ENCODE peak calls at places on chromosomes 2 and 18, in six cellular contexts. Z is GM12865; S is effector memory CD4-positive, alpha-beta T cell; T is AG04450; W is thoracic aorta; Q is naive thymus-derived CD4-positive, alpha-beta T cell. R is an unnamed sample.

GRCh38 chr2:163011035-163011434 is 172.5 kb upstream of the KCNH7 start:
- DNase-seq in S (no peak), W (no peak), Q (no peak), T (no peak), Z (no peak), R (no peak)

GRCh38 chr2:96537066-96537733 is 648 bp downstream of the ARID5A start:
- DNase-seq in W (no peak), T (no peak), Z (peak), Q (peak), S (peak), R (peak)

GRCh38 chr2:145352499-145352898 is 832.6 kb upstream of the ZEB2 start:
- DNase-seq in W (no peak), T (no peak), S (no peak), Q (no peak), Z (no peak), R (no peak)

GRCh38 chr18:74397572-74397971 is 59.5 kb downstream of the DIPK1C start:
- DNase-seq in S (no peak), W (no peak), T (no peak), Q (no peak), Z (no peak), R (no peak)

GRCh38 chr2:39837856-39838453 is 58.9 kb upstream of the THUMPD2 start:
- DNase-seq in W (no peak), T (peak), S (no peak), Q (no peak), Z (peak), R (peak)

GRCh38 chr2:223260681-223261080 is 208.7 kb downstream of the KCNE4 start:
- DNase-seq in W (no peak), Z (no peak), S (no peak), Q (no peak), T (no peak), R (no peak)

GRCh38 chr2:218180728-218181127 is 14.0 kb upstream of the CXCR1 start:
- DNase-seq in Q (no peak), W (no peak), Z (no peak), T (no peak), S (no peak), R (no peak)

GRCh38 chr2:11320698-11321492 is 23.5 kb downstream of the ROCK2 start:
- DNase-seq in T (no peak), Q (no peak), S (no peak), W (no peak), Z (no peak), R (no peak)

GRCh38 chr2:28411166-28411755 is 18.6 kb downstream of the FOSL2 start:
- DNase-seq in Z (no peak), T (no peak), W (no peak), Q (no peak), S (no peak), R (no peak)

GRCh38 chr2:231190531-231191197 is 7.8 kb upstream of the ARMC9 start:
- DNase-seq in Q (no peak), W (no peak), Z (no peak), S (no peak), T (no peak), R (no peak)

GRCh38 chr2:54534625-54535024 is 78.5 kb downstream of the SPTBN1 start:
- DNase-seq in S (no peak), Q (no peak), T (no peak), W (no peak), Z (no peak), R (no peak)

GRCh38 chr18:9872823-9873222 is 12.9 kb upstream of the TXNDC2 start:
- DNase-seq in S (no peak), Q (no peak), W (no peak), Z (no peak), T (no peak), R (no peak)

GRCh38 chr2:160042054-160042453 is 20.4 kb downstream of the PLA2R1 start:
- DNase-seq in Q (no peak), Z (no peak), S (no peak), T (no peak), W (no peak), R (no peak)

GRCh38 chr2:237494066-237494465 is 7.0 kb downstream of the MLPH start:
- DNase-seq in T (no peak), Z (no peak), W (no peak), S (no peak), Q (no peak), R (no peak)

GRCh38 chr2:121907905-121908304 is 152.5 kb downstream of the TSN start:
- DNase-seq in W (no peak), T (no peak), Z (no peak), Q (no peak), S (no peak), R (no peak)

GRCh38 chr2:197972017-197972416 is 167.6 kb downstream of the PLCL1 start:
- DNase-seq in S (no peak), Q (no peak), W (peak), T (peak), Z (no peak), R (no peak)

GRCh38 chr2:232419245-232420072 is 12.8 kb downstream of the ALPG start:
- DNase-seq in T (no peak), W (no peak), Z (no peak), Q (no peak), S (no peak), R (no peak)

GRCh38 chr18:59454909-59455727 is 96.1 kb upstream of the LMAN1 start:
- DNase-seq in S (no peak), W (no peak), Q (no peak), T (no peak), Z (no peak), R (no peak)

GRCh38 chr2:96907405-96908041 is 37.6 kb upstream of the SEMA4C start:
- DNase-seq in S (no peak), W (peak), T (no peak), Q (no peak), Z (no peak), R (no peak)

GRCh38 chr2:71781695-71782228 is 328.4 kb downstream of the DYSF start:
- DNase-seq in W (no peak), Q (no peak), T (no peak), S (no peak), Z (no peak), R (no peak)

GRCh38 chr2:119491776-119492525 is 32.3 kb downstream of the SCTR start:
- DNase-seq in T (peak), Z (no peak), W (no peak), Q (no peak), S (no peak), R (no peak)

GRCh38 chr2:64165696-64166095 is 21.5 kb upstream of the PELI1 start:
- DNase-seq in T (peak), Q (no peak), W (no peak), S (no peak), Z (no peak), R (no peak)

GRCh38 chr2:69997296-69998184 is 36.1 kb upstream of the ASPRV1 start:
- DNase-seq in S (no peak), Q (no peak), W (no peak), T (no peak), Z (no peak), R (no peak)

GRCh38 chr18:22471546-22472131 is 53.9 kb upstream of the CTAGE1 start:
- DNase-seq in T (no peak), W (peak), Z (no peak), Q (no peak), S (no peak), R (no peak)

GRCh38 chr2:37156071-37156856 is 516 bp downstream of the EIF2AK2 start:
- DNase-seq in S (no peak), T (no peak), Z (peak), Q (peak), W (no peak), R (no peak)

GRCh38 chr18:61581578-61582204 is 248.5 kb downstream of the CDH20 start:
- DNase-seq in T (no peak), Z (peak), Q (peak), S (peak), W (no peak), R (no peak)
- H3K4me3 ChIP-seq in T (peak), Z (no peak), Q (no peak), S (no peak), W (peak), R (no peak)

GRCh38 chr2:85325466-85325811 is 2.4 kb downstream of the TGOLN2 start:
- DNase-seq in Z (no peak), W (no peak), S (no peak), T (no peak), Q (no peak), R (no peak)
- H3K4me3 ChIP-seq in Z (peak), W (peak), S (peak), T (peak), Q (peak), R (peak)

GRCh38 chr2:216112926-216113325 is 3.8 kb downstream of the XRCC5 start:
- DNase-seq in W (no peak), T (no peak), Z (peak), S (no peak), Q (no peak), R (no peak)
- H3K4me3 ChIP-seq in W (no peak), T (no peak), Z (peak), S (no peak), Q (no peak), R (no peak)

GRCh38 chr2:38260469-38260868 is 116.6 kb downstream of the ATL2 start:
- DNase-seq in W (no peak), Q (no peak), S (no peak), T (no peak), Z (peak), R (peak)

GRCh38 chr2:38261569-38262513 is 115.2 kb downstream of the ATL2 start:
- DNase-seq in Q (no peak), Z (peak), T (no peak), W (no peak), S (no peak), R (peak)

GRCh38 chr2:38262514-38262871 is 114.6 kb downstream of the ATL2 start:
- DNase-seq in T (no peak), S (no peak), Z (no peak), Q (no peak), W (no peak), R (no peak)

GRCh38 chr2:38263293-38263692 is 113.8 kb downstream of the ATL2 start:
- DNase-seq in T (no peak), W (no peak), S (no peak), Q (no peak), Z (peak), R (no peak)

DNA sequence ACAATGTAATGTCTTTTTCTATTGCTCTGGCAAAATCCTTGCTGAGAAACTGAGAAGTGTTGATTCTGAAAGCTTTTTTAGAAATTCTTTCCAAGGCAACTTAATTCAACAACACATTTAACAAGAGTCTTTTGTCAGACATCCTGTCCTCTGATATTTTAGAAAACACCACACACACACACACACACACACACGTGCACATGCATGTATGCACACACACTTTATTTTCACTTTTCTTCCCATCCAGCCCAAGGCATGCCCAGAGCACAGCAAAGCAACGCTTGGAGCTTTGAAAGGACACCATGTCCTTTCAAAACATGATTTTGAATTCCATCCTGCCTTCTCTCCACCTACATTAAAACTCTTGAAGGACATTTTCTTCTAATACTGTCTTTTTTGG is 116.1 kb downstream of the ATL2 start:
- DNase-seq in Q (no peak), T (no peak), Z (peak), S (no peak), W (no peak), R (no peak)
- H3K4me3 ChIP-seq in Q (no peak), T (no peak), Z (no peak), S (no peak), W (peak), R (no peak)

DNA sequence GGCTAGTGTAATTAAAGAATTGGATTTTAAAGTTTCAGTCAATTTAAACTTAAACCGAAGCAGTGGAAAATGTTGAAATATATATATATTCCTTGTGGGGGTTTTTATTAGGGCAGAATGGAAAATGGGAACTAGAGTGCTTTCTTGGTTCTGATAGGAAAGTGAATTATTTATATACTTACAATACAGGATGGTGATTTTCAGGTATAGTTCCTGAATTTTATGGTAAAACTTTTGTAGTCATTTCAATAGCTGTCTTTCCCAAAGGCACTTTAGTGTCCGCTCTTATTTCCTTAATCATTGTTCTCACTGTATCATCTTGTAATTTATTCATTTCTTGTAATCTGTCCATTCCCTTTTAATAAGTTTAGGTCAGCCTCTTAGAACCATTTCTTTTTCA is 1.9 kb downstream of the RPL37A start:
- DNase-seq in T (no peak), Q (no peak), S (no peak), Z (no peak), W (no peak), R (no peak)
- H3K4me3 ChIP-seq in T (peak), Q (no peak), S (no peak), Z (peak), W (no peak), R (peak)

GRCh38 chr18:13464432-13465125 is 246.0 kb downstream of the LDLRAD4 start:
- DNase-seq in Z (peak), T (no peak), S (peak), Q (peak), W (no peak), R (peak)

GRCh38 chr18:13465126-13465446 is 246.5 kb downstream of the LDLRAD4 start:
- DNase-seq in S (no peak), T (no peak), Z (no peak), Q (no peak), W (no peak), R (no peak)

GRCh38 chr18:13462686-13463085 is 244.1 kb downstream of the LDLRAD4 start:
- DNase-seq in W (no peak), S (no peak), T (no peak), Z (no peak), Q (no peak), R (no peak)

GRCh38 chr18:13463526-13463925 is 245.0 kb downstream of the LDLRAD4 start:
- DNase-seq in T (no peak), S (no peak), Q (no peak), Z (no peak), W (no peak), R (no peak)

GRCh38 chr18:13465476-13465875 is 246.9 kb downstream of the LDLRAD4 start:
- DNase-seq in Q (no peak), W (no peak), T (no peak), S (no peak), Z (no peak), R (no peak)
- H3K4me3 ChIP-seq in Q (peak), W (peak), T (no peak), S (peak), Z (peak), R (peak)

DNA sequence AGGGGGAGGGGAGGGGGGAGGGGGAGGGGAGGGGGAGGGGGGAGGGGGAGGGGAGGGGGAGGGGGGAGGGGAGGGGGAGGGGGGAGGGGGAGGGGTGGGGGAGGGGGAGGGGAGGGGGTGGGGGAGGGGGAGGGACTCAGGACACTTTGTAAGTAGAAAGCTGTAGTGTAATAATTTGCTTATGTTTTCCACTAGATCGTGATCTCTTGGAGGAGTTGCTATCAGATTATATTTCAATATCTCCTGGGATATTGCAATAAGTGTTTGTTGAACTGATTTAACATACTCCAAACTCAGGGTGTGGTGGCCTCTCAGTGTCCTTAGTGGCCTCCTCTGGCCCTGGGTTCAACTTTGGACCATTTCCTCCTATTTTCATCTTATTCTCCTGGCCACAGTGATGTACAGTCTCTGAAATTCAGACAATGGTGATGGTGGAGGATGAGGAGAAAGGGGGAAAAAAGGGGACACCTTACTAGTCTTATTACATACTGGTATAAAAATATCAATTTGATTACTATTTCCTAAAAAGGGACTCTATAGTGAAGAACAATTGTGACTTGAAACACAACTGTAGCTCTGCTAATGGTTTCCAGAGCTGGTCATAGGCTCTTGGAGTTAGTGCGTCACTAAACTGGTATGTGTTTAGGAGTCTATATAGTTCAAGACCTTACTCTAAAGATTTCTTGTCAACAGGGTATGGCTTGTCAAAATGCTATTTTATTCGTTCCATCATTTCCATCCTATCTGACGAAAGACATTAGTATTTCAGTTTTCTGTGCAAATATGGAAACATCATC is 89.6 kb downstream of the DDX1 start:
- DNase-seq in Q (no peak), T (no peak), W (no peak), S (no peak), Z (no peak), R (no peak)
- H3K4me3 ChIP-seq in Q (no peak), T (no peak), W (no peak), S (no peak), Z (no peak), R (no peak)

R was measured in GM12864.